ENCODE peak calls at places on chromosomes 16 and 17, in five cellular contexts. E is stomach; T is stimulated activated naive CD4-positive, alpha-beta T cell; D is testis; F is ovary. H is an unnamed sample.

GRCh38 chr16:8753411-8754054 is 43.9 kb downstream of the TMEM186 start:
- DNase-seq in T (no peak), E (peak; percentile 38), F (no peak), D (no peak), H (no peak)

GRCh38 chr16:4957420-4957719 is 760 bp upstream of the SEC14L5 start:
- DNase-seq in T (no peak), F (no peak), D (no peak), E (peak; percentile 36), H (no peak)

GRCh38 chr17:73532441-73532901 is 111.8 kb downstream of the SDK2 start:
- DNase-seq in D (peak; percentile 38), T (no peak), E (no peak), F (no peak), H (no peak)

GRCh38 chr17:80889897-80890550 is 101.6 kb upstream of the CHMP6 start:
- DNase-seq in F (no peak), E (no peak), D (no peak), T (no peak), H (no peak)

GRCh38 chr17:71467719-71468118 is 653.1 kb upstream of the SOX9 start:
- DNase-seq in D (no peak), F (no peak), T (no peak), E (no peak), H (no peak)

GRCh38 chr17:81519284-81520020 is 6.9 kb upstream of the ACTG1 start:
- DNase-seq in E (peak; percentile 81), F (no peak), D (no peak), T (peak; percentile 69), H (no peak)

GRCh38 chr16:2520784-2521577 is 810 bp downstream of the AMDHD2 start:
- DNase-seq in E (peak; percentile 50), T (peak; percentile 53), F (peak; percentile 23), D (no peak), H (no peak)

GRCh38 chr16:64469351-64469750 is 652.5 kb downstream of the CDH11 start:
- DNase-seq in F (no peak), D (no peak), T (no peak), E (no peak), H (no peak)

GRCh38 chr16:471353-472198 is 46.1 kb downstream of the RAB11FIP3 start:
- DNase-seq in F (no peak), D (peak; percentile 85), E (no peak), T (no peak), H (no peak)

GRCh38 chr17:37762669-37763068 is 17.8 kb upstream of the HNF1B start:
- DNase-seq in E (no peak), D (no peak), F (no peak), T (no peak), H (no peak)

GRCh38 chr17:335691-336090 is 16.9 kb downstream of the RPH3AL start:
- DNase-seq in D (no peak), T (no peak), F (peak; percentile 41), E (no peak), H (peak; percentile 57)

GRCh38 chr17:74374786-74375185 is 7.5 kb downstream of the GPR142 start:
- DNase-seq in T (no peak), D (no peak), F (no peak), E (no peak), H (no peak)

GRCh38 chr17:81608605-81609004 is 28.3 kb downstream of the NPLOC4 start:
- DNase-seq in E (no peak), D (peak; percentile 32), T (no peak), F (no peak), H (no peak)

H was measured in WERI-Rb-1.